ENCODE peak calls at places on chromosomes 2 and 18, in seven cellular contexts. B is uterus, W is right lobe of liver, C is sigmoid colon, T is adrenal gland, E is HepG2, J is A549. O is an unnamed sample.
A peak's percentile ranks its signal among the peaks of the same experiment; 100 is the strongest.

GRCh38 chr2:98727369-98727749 is 3.6 kb downstream of the MGAT4A start:
- DNase-seq in E (no peak), B (no peak), T (no peak), C (no peak), W (no peak), J (no peak), O (no peak)

GRCh38 chr2:157837851-157838441 is 38.2 kb downstream of the ACVR1 start:
- DNase-seq in C (peak; percentile 72), T (peak; percentile 61), B (no peak), J (no peak), W (peak; percentile 73), E (peak; percentile 66), O (no peak)

GRCh38 chr2:25606892-25607291 is 66.5 kb downstream of the DTNB start:
- DNase-seq in J (peak; percentile 27), B (no peak), C (no peak), T (no peak), W (no peak), E (peak; percentile 46), O (no peak)

GRCh38 chr2:146826388-146826787 is 1018.4 kb upstream of the ACVR2A start:
- DNase-seq in J (no peak), T (no peak), C (no peak), B (no peak), W (no peak), E (no peak), O (no peak)

GRCh38 chr2:46067501-46068292 is 229.5 kb upstream of the EPAS1 start:
- DNase-seq in W (no peak), E (peak; percentile 68), B (no peak), J (peak; percentile 79), T (no peak), C (no peak), O (no peak)

GRCh38 chr2:230893338-230893737 is 28.6 kb downstream of the ITM2C start:
- DNase-seq in W (no peak), E (no peak), C (peak; percentile 25), J (no peak), B (peak; percentile 6), T (no peak), O (no peak)

GRCh38 chr2:232522014-232522854 is 2.0 kb downstream of the PRSS56 start:
- DNase-seq in B (peak; percentile 53), J (peak; percentile 60), W (peak; percentile 63), E (no peak), T (no peak), C (no peak), O (no peak)

GRCh38 chr2:213150315-213150951 is 979 bp downstream of the IKZF2 start:
- DNase-seq in C (no peak), W (no peak), B (no peak), E (no peak), T (peak; percentile 36), J (no peak), O (no peak)

GRCh38 chr2:210086292-210086691 is 83.9 kb downstream of the RPE start:
- DNase-seq in C (no peak), T (no peak), W (no peak), E (no peak), B (no peak), J (no peak), O (no peak)

GRCh38 chr2:169329669-169330554 is 32.4 kb downstream of the LRP2 start:
- DNase-seq in C (no peak), B (no peak), T (no peak), J (no peak), W (no peak), E (no peak), O (no peak)

DNA sequence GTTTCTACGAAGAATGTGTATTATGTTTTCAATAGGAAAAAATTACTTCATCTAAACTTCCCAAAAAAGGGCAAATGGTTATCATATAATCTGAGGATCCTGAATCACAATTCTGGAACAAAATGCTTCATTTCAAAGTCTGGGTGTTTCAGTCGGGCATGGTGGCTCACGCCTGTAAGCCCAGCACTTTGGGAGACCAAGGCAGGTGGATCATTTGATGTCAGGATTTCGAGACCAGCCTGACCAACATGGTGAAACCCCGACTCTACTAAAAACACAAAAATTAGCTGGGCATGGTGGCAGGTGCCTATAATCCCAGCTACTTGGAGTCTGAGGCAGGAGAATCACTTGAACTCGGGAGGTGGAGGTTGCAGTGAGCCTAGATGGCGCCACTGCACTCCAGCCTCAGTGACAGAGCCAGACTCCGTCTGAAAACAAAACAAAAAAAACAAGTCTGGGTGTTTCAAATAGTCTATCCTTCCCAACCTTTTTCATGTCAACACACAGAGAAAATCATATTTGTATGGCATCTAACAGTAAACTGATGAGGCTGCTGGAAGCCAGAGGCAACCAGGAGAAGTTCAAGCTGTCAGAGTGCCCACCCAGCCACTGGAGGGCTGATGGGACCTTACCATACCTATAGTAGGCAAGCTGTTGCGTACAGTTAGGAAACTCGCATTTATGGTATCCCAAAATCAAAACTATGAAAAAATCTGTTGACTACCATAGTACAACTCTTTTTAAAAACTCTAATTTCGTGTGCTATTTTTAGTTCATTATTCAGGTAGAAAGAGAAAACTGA is 14.6 kb downstream of the NBAS start:
- DNase-seq in J (no peak), B (no peak), E (no peak), C (no peak), T (no peak), W (no peak), O (no peak)
- TF ChIP-seq CTCF in J (peak; percentile 62), B (no peak), E (peak; percentile 58), C (no peak), T (no peak), W (no peak), O (no peak)

GRCh38 chr18:37277753-37278152 is 287.8 kb downstream of the CELF4 start:
- DNase-seq in E (no peak), B (no peak), J (no peak), C (no peak), W (no peak), T (no peak), O (no peak)

GRCh38 chr18:37274988-37275590 is 290.5 kb downstream of the CELF4 start:
- DNase-seq in C (no peak), T (no peak), W (no peak), J (no peak), E (no peak), B (no peak), O (no peak)

GRCh38 chr18:37272841-37273240 is 292.8 kb downstream of the CELF4 start:
- DNase-seq in B (no peak), E (no peak), J (no peak), W (no peak), T (no peak), C (no peak), O (no peak)

GRCh38 chr18:37276111-37276510 is 289.5 kb downstream of the CELF4 start:
- DNase-seq in T (no peak), J (no peak), W (no peak), C (no peak), B (no peak), E (no peak), O (no peak)

GRCh38 chr18:37274309-37274987 is 291.1 kb downstream of the CELF4 start:
- DNase-seq in C (no peak), J (no peak), E (no peak), T (no peak), W (no peak), B (no peak), O (no peak)
- TF ChIP-seq POLR2A in C (no peak), J (no peak), E (no peak), T (no peak), W (no peak), B (no peak), O (no peak)

DNA sequence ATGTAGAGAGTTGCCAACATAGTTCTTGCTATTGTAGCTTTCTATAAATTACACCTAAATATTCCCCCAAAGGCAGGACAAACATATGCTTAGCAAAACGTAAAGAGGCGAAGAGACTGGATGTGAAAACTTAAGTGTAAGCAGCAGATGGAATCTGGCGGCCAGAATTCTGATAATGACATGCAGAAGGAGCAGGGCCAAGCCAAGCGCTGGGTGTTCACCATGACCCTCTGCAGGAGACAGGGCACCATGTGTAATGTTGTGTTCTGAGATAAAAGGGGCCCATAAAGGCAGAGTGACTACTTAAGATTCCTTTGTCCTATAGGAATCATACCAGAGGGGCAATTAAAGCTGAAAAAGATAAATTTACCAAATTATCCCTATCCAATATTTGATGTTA is 105.2 kb upstream of the ZNF521 start:
- DNase-seq in T (no peak), J (no peak), B (no peak), W (no peak), C (no peak), E (no peak), O (no peak)
- TF ChIP-seq CTCF in T (no peak), J (no peak), B (no peak), W (no peak), C (no peak), E (no peak), O (no peak)

GRCh38 chr2:66498597-66498910 is 63.6 kb downstream of the MEIS1 start:
- DNase-seq in E (no peak), T (no peak), B (no peak), C (no peak), W (no peak), J (no peak), O (no peak)
- TF ChIP-seq POLR2A in E (no peak), T (no peak), B (no peak), C (no peak), W (no peak), J (no peak), O (no peak)

GRCh38 chr2:6846967-6847695 is 18.6 kb downstream of the CMPK2 start:
- DNase-seq in W (no peak), B (no peak), C (no peak), T (no peak), E (no peak), J (no peak), O (no peak)
- TF ChIP-seq CTCF in W (no peak), B (no peak), C (no peak), T (no peak), E (no peak), J (no peak), O (no peak)